ENCODE peak calls at places on chromosomes 4 and X, in nine cellular contexts. Y is GM12865, H is AG04450, Q is stomach, T is pancreas, E is endothelial cell, F is endothelial cell of umbilical vein, R is PC-9, V is neural crest cell. O is an unnamed sample.
A peak's percentile ranks its signal among the peaks of the same experiment; 100 is the strongest.

GRCh38 chrX:54540289-54540688 is 10.3 kb downstream of the GNL3L start:
- DNase-seq in Y (no peak), H (peak; percentile 20), Q (no peak), T (no peak), E (no peak), F (peak; percentile 10), R (no peak), V (no peak), O (no peak)

GRCh38 chrX:138710311-138710791 is 1.2 kb downstream of the FGF13 start:
- DNase-seq in Y (no peak), H (no peak), Q (no peak), T (peak; percentile 51), E (peak; percentile 2), F (no peak), R (no peak), V (peak; percentile 3), O (peak; percentile 12)

GRCh38 chrX:19658030-19658429 is 142.7 kb upstream of the MAP3K15 start:
- DNase-seq in Y (no peak), H (no peak), Q (no peak), T (no peak), E (no peak), F (no peak), R (no peak), V (no peak), O (no peak)

GRCh38 chrX:100368167-100368566 is 41.9 kb downstream of the PCDH19 start:
- DNase-seq in Y (peak; percentile 13), H (no peak), Q (no peak), T (no peak), E (peak; percentile 15), F (no peak), R (no peak), V (peak; percentile 12), O (peak; percentile 16)

GRCh38 chrX:103629295-103630170 is 758 bp downstream of the TCEAL1 start:
- DNase-seq in Y (peak; percentile 54), H (peak; percentile 20), Q (peak; percentile 40), T (peak; percentile 77), E (peak; percentile 57), F (peak; percentile 78), R (peak; percentile 59), V (peak; percentile 49), O (peak; percentile 70)

GRCh38 chr4:25180524-25181131 is 20.4 kb upstream of the SEPSECS start:
- DNase-seq in Y (peak; percentile 75), H (no peak), Q (peak; percentile 39), T (no peak), E (peak; percentile 19), F (peak; percentile 36), R (peak; percentile 43), V (no peak), O (peak; percentile 21)

GRCh38 chrX:33183366-33183765 is 28.0 kb downstream of the DMD start:
- DNase-seq in Y (peak; percentile 0), H (peak; percentile 44), Q (peak; percentile 33), T (no peak), E (no peak), F (peak; percentile 81), R (no peak), V (no peak), O (no peak)

GRCh38 chr4:151315212-151315886 is 10.1 kb downstream of the SH3D19 start:
- DNase-seq in Y (no peak), H (no peak), Q (no peak), T (no peak), E (no peak), F (peak; percentile 64), R (peak; percentile 83), V (no peak), O (no peak)

GRCh38 chrX:12912786-12913185 is 6.4 kb downstream of the TLR8 start:
- DNase-seq in Y (no peak), H (no peak), Q (no peak), T (no peak), E (no peak), F (no peak), R (no peak), V (no peak), O (no peak)
- TF ChIP-seq CTCF in Y (no peak), H (no peak), Q (no peak), T (no peak), E (no peak), F (no peak), R (no peak), V (no peak), O (no peak)

GRCh38 chr4:156969136-156969535 is 2.5 kb downstream of the PDGFC start:
- DNase-seq in Y (no peak), H (no peak), Q (no peak), T (no peak), E (no peak), F (no peak), R (no peak), V (no peak), O (no peak)

GRCh38 chr4:156971623-156972369 is at the start of gene PDGFC:
- DNase-seq in Y (no peak), H (no peak), Q (peak; percentile 75), T (peak; percentile 90), E (peak; percentile 85), F (peak; percentile 75), R (peak; percentile 37), V (peak; percentile 72), O (peak; percentile 88)

GRCh38 chr4:156971168-156971601 is 414 bp downstream of the PDGFC start:
- DNase-seq in Y (no peak), H (no peak), Q (peak; percentile 34), T (peak; percentile 73), E (peak; percentile 18), F (no peak), R (no peak), V (peak; percentile 32), O (peak; percentile 60)

GRCh38 chr4:156972370-156972980 is 876 bp upstream of the PDGFC start:
- DNase-seq in Y (no peak), H (no peak), Q (no peak), T (no peak), E (no peak), F (no peak), R (no peak), V (no peak), O (no peak)

DNA sequence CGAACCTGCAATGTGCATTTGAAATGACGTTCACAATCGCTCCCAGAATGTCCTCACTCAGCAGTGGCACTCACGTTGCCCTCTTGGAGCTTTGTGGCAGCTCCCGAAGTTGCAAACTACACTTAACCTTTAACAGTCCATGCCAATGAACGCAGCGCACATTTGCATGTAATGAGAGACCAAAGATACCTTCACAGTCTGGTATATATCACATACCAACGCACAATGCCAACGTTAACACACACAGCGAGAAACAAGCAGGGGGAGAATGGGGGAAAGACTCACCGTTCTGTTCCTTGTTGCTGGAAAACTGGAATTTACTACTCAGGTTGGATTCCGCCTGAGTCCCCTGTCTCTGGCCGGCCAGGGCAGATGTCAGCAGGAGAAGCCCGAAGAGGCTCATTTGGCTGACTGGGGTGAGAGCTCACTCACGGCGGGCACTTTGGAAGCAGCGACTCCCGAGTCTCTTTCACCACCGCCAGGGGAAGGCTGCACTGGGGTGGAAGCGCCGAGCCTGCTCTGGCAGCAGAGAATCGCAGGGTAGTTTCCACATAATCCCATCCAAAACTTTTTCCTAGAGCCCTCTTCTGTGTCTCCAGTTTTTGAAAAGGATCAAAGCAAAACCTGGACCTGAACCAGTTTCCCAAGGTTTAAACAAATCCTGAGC is 965 bp downstream of the PDGFC start:
- DNase-seq in Y (no peak), H (no peak), Q (peak; percentile 64), T (peak; percentile 81), E (peak; percentile 69), F (peak; percentile 73), R (peak; percentile 58), V (peak; percentile 51), O (peak; percentile 70)
- TF ChIP-seq CTCF in Y (no peak), H (peak; percentile 70), Q (no peak), T (peak; percentile 22), E (no peak), F (peak; percentile 43), R (no peak), V (peak; percentile 66), O (peak; percentile 32)

DNA sequence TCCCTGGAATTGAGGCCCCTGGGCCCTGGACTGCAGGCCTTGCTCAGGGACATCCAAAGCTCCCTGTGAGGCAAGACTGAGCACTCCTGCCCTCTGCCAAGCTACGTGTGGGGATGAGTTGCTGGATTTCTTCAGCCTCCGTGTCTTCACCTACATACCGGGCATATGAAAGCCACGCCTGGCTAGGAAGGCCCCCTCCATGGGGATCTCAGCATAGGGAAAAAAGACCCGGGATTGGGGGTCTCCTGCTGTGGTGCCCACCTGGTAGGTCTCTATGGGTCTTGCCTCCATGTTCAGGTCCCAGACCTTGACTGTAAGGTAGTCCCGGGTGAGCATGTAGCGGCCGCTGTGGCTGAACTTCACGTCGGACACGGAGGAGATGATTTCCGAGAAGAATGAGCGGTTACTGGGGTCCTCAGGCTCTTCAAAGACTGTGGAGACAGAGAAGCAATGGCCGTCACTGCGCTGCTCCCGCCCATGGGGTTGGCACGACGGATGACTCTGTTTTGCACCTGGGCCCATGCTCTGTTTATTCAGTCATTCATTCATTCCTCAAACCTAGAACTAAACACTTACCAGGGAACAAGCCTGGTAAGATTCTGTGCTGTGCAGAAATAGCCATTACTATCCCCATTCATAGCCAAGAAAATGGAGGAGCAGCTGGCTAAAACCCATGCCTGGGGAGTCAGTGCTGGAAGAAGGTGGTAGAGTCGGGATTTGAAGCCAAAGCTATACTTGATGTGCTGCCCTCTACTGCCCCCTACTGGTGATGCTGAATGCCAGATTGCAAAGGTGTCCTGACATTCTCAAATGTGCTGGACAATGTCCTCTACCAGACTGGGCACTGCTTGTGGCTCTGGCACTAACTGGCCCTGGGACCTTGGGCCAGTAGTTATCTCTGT is 63.9 kb downstream of the WFS1 start:
- DNase-seq in Y (peak; percentile 44), H (no peak), Q (no peak), T (peak; percentile 27), E (no peak), F (no peak), R (no peak), V (peak; percentile 25), O (no peak)
- TF ChIP-seq CTCF in Y (peak; percentile 61), H (peak; percentile 51), Q (no peak), T (no peak), E (peak; percentile 84), F (peak; percentile 54), R (peak; percentile 78), V (peak; percentile 64), O (peak; percentile 33)

GRCh38 chrX:39560285-39560684 is 537.5 kb downstream of the BCOR start:
- DNase-seq in Y (no peak), H (no peak), Q (no peak), T (no peak), E (no peak), F (no peak), R (no peak), V (no peak), O (no peak)

GRCh38 chrX:39551748-39552147 is 546.0 kb downstream of the BCOR start:
- DNase-seq in Y (no peak), H (no peak), Q (no peak), T (no peak), E (no peak), F (no peak), R (no peak), V (no peak), O (no peak)

GRCh38 chrX:39550795-39551361 is 546.9 kb downstream of the BCOR start:
- DNase-seq in Y (no peak), H (no peak), Q (no peak), T (no peak), E (no peak), F (no peak), R (no peak), V (no peak), O (no peak)

GRCh38 chrX:39559229-39559628 is 538.5 kb downstream of the BCOR start:
- DNase-seq in Y (no peak), H (no peak), Q (no peak), T (no peak), E (no peak), F (no peak), R (no peak), V (no peak), O (no peak)

DNA sequence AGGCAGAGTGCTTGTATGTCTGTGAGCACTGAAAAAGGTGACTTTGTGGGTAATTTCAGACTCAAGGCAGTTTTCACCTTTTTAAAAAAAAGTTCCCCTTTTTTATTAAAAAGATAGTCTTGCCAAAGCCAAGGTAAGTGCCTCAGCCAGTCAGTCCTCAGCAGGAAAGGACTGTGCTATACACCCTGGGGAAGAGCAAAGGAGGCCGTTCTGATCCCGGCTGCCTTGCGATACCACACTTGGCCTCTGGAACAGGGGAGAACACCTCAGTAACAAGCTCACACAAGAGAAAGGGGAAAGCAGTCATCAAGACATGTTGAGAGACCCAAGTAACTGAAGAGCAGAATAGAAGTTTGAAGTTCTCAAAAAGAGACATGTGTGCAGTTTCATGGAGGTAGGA is 541.7 kb downstream of the BCOR start:
- DNase-seq in Y (no peak), H (no peak), Q (no peak), T (no peak), E (no peak), F (no peak), R (no peak), V (no peak), O (no peak)
- TF ChIP-seq CTCF in Y (no peak), H (no peak), Q (no peak), T (no peak), E (no peak), F (no peak), R (no peak), V (no peak), O (no peak)

O was measured in nephron progenitor cell.